ENCODE peak calls at places on chromosomes 5 and 9, in five cellular contexts. U is mammary epithelial cell, V is tibial artery, J is astrocyte of the spinal cord, L is AG09319. X is an unnamed sample.

GRCh38 chr9:19935422-19935821 is 146.6 kb upstream of the SLC24A2 start:
- DNase-seq in U (no peak), V (no peak), J (no peak), L (no peak), X (no peak)

GRCh38 chr5:38783011-38783551 is 62.7 kb upstream of the OSMR start:
- DNase-seq in U (peak), V (no peak), J (peak), L (peak), X (no peak)

GRCh38 chr9:86838883-86839497 is 108.3 kb downstream of the GAS1 start:
- DNase-seq in U (no peak), V (no peak), J (no peak), L (no peak), X (no peak)

GRCh38 chr9:74846771-74847170 is 41.0 kb downstream of the TRPM6 start:
- DNase-seq in U (no peak), V (no peak), J (peak), L (no peak), X (no peak)

GRCh38 chr5:11182441-11183080 is 421.5 kb upstream of the DAP start:
- DNase-seq in U (no peak), V (no peak), J (peak), L (peak), X (no peak)

GRCh38 chr5:157976429-157976828 is 117.5 kb upstream of the CLINT1 start:
- DNase-seq in U (peak), V (no peak), J (no peak), L (no peak), X (no peak)

GRCh38 chr5:39256472-39256871 is 37.1 kb upstream of the FYB1 start:
- DNase-seq in U (peak), V (no peak), J (peak), L (peak), X (no peak)

GRCh38 chr9:128106181-128106939 is 21.2 kb downstream of the PTGES2 start:
- DNase-seq in U (no peak), V (no peak), J (no peak), L (no peak), X (no peak)

GRCh38 chr9:93653762-93654161 is 77.4 kb downstream of the PHF2 start:
- DNase-seq in U (no peak), V (peak), J (no peak), L (no peak), X (no peak)

GRCh38 chr5:77305921-77306320 is 95.4 kb downstream of the PDE8B start:
- DNase-seq in U (no peak), V (peak), J (no peak), L (peak), X (no peak)

GRCh38 chr5:158987231-158987630 is 112.5 kb downstream of the EBF1 start:
- DNase-seq in U (no peak), V (no peak), J (no peak), L (no peak), X (no peak)

GRCh38 chr5:110086658-110087388 is 397.1 kb downstream of the MAN2A1 start:
- DNase-seq in U (peak), V (peak), J (peak), L (peak), X (no peak)

GRCh38 chr5:35924950-35925722 is 13.3 kb downstream of the CAPSL start:
- DNase-seq in U (peak), V (no peak), J (peak), L (peak), X (peak)

GRCh38 chr5:35920890-35921289 is 17.5 kb downstream of the CAPSL start:
- DNase-seq in U (no peak), V (no peak), J (no peak), L (no peak), X (no peak)

GRCh38 chr5:35924122-35924949 is 14.1 kb downstream of the CAPSL start:
- DNase-seq in U (peak), V (no peak), J (peak), L (peak), X (no peak)

GRCh38 chr5:35921930-35922329 is 16.5 kb downstream of the CAPSL start:
- DNase-seq in U (no peak), V (no peak), J (no peak), L (no peak), X (no peak)

DNA sequence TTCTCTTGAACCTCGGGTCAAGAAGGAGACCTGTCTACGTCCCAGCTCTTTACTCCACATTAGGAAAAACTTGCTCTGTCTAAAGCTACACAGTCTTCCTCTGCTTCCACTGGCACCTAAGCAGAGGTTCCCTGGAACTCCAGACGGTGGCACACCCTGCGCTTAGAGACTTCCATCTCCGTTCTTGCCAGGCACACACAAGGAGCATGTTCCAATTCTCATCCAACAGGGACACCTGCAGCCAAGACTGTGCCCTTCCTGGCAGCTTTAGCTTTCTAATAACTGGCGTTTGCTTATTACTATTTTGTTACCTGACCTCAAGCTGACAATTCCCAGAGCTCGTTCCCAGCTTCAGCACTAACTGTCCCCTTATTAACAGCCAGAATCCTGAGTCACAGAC is 16.0 kb downstream of the CAPSL start:
- DNase-seq in U (no peak), V (no peak), J (no peak), L (no peak), X (no peak)
- TF ChIP-seq CTCF in U (peak), V (no peak), J (no peak), L (no peak), X (no peak)

GRCh38 chr5:180643191-180643851 is 6.1 kb downstream of the FLT4 start:
- DNase-seq in U (no peak), V (peak), J (no peak), L (no peak), X (no peak)

GRCh38 chr5:180641566-180641900 is 7.9 kb downstream of the FLT4 start:
- DNase-seq in U (no peak), V (peak), J (no peak), L (no peak), X (no peak)

GRCh38 chr5:180640765-180641565 is 8.4 kb downstream of the FLT4 start:
- DNase-seq in U (no peak), V (peak), J (no peak), L (no peak), X (no peak)

GRCh38 chr5:180644129-180644824 is 5.1 kb downstream of the FLT4 start:
- DNase-seq in U (no peak), V (no peak), J (no peak), L (no peak), X (no peak)

DNA sequence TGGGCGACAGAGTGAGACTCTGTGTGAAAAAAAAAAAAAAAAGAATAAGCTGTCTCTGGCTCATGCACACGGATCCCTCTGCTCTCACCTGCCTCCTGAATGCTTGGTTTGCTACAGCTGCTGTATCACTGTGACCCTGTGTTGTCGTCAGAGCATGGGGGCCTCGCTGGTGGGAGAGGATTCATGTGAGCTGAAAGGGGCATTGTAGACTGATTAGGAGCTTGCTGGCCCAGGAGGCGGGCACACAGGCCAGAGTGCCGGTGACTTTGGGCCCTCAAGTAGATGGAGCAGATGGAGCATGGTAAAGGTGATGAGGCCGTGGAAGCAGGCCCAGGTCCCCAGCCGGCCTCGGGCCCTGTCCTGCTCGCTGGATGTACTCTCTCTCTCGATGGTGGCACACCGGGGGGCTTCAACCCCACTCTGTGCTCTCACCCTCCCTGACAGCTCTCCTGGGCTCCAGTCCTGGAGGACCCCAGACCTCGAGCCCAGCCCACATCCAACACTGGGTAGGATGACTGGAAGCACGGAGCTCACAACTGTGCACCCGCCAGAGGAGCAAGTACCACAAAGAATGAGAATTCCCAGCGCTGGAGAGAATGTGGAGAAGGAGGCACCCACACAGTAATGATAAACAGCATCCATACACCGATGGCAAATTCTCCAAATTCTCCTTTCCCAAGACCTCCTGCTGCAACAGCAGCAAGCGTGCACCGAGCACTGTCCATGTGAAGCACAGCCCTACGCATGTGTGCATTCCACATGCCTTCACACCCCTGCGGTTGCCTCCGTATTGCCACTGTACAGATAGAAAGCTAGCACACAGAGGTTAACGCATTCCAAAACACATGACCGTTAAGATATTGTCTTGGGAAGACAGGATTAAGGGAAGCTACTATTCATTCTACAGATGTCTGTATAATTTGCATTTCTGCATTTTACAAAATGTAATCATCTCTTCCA is 6.9 kb downstream of the FLT4 start:
- DNase-seq in U (no peak), V (peak), J (no peak), L (no peak), X (no peak)
- TF ChIP-seq CTCF in U (no peak), V (no peak), J (no peak), L (no peak), X (no peak)

DNA sequence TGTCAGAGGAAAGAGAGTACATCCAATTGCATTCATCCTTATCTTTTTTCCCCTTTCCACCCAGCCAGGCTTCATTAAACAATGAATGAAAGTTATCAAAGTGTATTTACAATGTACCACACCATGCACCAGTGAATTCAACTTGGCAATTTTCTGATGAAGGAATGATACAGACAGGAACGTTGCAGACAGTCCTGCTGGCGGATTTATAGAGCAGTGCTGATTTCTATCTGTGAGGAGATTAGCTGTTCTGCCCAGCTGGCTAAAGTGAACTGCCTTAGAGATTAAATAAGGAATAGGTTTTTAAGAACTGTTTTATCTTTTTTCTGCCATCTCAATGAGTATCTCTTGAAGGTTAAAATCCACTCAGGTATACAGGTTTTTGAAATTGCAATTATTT is 403.9 kb downstream of the CDH18 start:
- DNase-seq in U (no peak), V (no peak), J (no peak), L (no peak), X (no peak)
- TF ChIP-seq CTCF in U (no peak), V (no peak), J (no peak), L (no peak), X (no peak)

GRCh38 chr9:77486463-77486862 is 161.7 kb downstream of the GNA14 start:
- DNase-seq in U (no peak), V (no peak), J (no peak), L (no peak), X (no peak)

GRCh38 chr9:77486968-77487367 is 161.2 kb downstream of the GNA14 start:
- DNase-seq in U (peak), V (no peak), J (no peak), L (no peak), X (no peak)

GRCh38 chr9:77488439-77489126 is 159.5 kb downstream of the GNA14 start:
- DNase-seq in U (no peak), V (no peak), J (peak), L (no peak), X (no peak)
- TF ChIP-seq CTCF in U (peak), V (no peak), J (peak), L (peak), X (no peak)

DNA sequence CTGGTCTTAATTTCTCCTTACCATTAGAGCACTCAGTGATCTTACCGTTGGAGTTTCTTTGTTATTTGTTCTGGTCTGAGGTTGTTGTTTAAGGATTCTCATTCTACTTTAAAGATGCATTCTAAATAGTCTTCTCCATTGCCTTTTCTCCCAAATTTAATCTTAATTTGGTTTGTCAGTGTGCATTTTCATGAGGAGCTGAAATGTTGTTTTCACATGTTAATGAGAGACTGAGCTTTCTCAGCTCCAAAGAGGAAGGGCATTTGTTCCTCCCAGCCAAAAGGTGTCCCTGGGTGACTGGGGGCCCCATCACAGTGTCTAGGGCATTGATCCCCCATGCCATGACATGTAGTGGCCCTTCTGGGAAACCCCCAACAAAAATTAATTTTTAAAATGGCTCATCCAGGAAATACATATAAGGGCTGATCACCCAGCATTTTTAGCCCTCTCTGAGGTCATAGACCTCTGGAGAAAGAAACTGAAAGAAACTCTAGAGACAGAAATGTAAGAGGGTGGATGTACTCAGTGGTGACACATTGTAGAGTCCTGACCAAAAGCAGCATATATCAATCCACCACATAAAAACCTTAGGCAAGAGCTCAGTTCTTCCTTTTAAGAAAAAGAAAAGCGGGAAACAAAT is 240.4 kb upstream of the RAI14 start:
- DNase-seq in U (no peak), V (no peak), J (peak), L (no peak), X (no peak)
- TF ChIP-seq CTCF in U (no peak), V (no peak), J (no peak), L (no peak), X (no peak)

GRCh38 chr9:124553738-124554137 is 46.5 kb upstream of the NR5A1 start:
- DNase-seq in U (peak), V (no peak), J (peak), L (no peak), X (no peak)

GRCh38 chr9:124555043-124555442 is 47.8 kb upstream of the NR5A1 start:
- DNase-seq in U (no peak), V (no peak), J (no peak), L (no peak), X (no peak)

GRCh38 chr9:124550080-124550479 is 42.9 kb upstream of the NR5A1 start:
- DNase-seq in U (no peak), V (no peak), J (no peak), L (no peak), X (no peak)

GRCh38 chr9:124551472-124552339 is 44.5 kb upstream of the NR5A1 start:
- DNase-seq in U (peak), V (no peak), J (peak), L (no peak), X (peak)
- TF ChIP-seq CTCF in U (peak), V (no peak), J (peak), L (peak), X (peak)

DNA sequence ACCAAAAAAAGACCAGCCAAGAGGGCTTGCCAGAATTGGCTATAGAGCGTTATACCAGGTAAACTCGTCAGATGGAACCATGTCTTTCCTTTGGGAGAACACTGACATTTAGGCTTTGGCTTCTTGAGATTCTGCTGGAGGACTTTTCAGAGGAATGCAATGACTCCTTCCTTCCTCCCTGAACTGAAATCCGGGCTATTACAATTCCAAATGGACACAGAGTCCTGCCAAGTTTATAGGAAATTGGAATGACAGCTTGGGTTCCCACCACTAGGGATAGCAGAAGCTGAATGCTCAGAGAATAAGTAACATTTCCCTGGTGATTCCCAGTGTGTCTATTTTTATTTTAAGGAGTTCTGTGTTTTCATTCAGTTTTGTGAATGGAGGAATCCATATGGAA is 143.0 kb downstream of the FGF1 start:
- DNase-seq in U (no peak), V (no peak), J (peak), L (no peak), X (no peak)
- TF ChIP-seq CTCF in U (no peak), V (peak), J (peak), L (no peak), X (no peak)

GRCh38 chr5:171365351-171365750 is 22.3 kb upstream of the NPM1 start:
- DNase-seq in U (no peak), V (no peak), J (peak), L (no peak), X (no peak)
- TF ChIP-seq CTCF in U (no peak), V (no peak), J (peak), L (peak), X (no peak)

GRCh38 chr5:115963566-115963965 is 1.3 kb downstream of the LVRN start:
- DNase-seq in U (no peak), V (no peak), J (no peak), L (no peak), X (no peak)
- TF ChIP-seq CTCF in U (no peak), V (no peak), J (peak), L (no peak), X (no peak)